ENCODE peak calls at places on chromosomes 4 and X, in eight cellular contexts. A is NCI-H1436; I is kidney epithelial cell; C is activated CD8-positive, alpha-beta memory T cell treated with anti-CD3 and anti-CD28 coated beads, Interleukin-2, amount 50 U/mL, for 48 hours; Z is left ventricle myocardium inferior; N is heart right ventricle; G is neural progenitor cell; Q is HCEC 1CT. R is an unnamed sample.

GRCh38 chr4:172619218-172619617 is 549.4 kb upstream of the GALNT7 start:
- DNase-seq in Q (no peak), A (no peak), N (no peak), I (no peak), Z (no peak), C (no peak), G (no peak), R (no peak)

GRCh38 chr4:15938182-15938581 is 358 bp downstream of the FGFBP1 start:
- DNase-seq in N (no peak), Q (no peak), C (no peak), G (peak), I (no peak), Z (no peak), A (no peak), R (no peak)

GRCh38 chr4:141375855-141376254 is 155.2 kb downstream of the ZNF330 start:
- DNase-seq in Q (peak), A (no peak), G (peak), Z (no peak), N (peak), I (peak), C (no peak), R (no peak)

GRCh38 chrX:47501226-47502071 is 18.4 kb upstream of the ZNF41 start:
- DNase-seq in C (no peak), N (no peak), Z (no peak), I (no peak), A (no peak), Q (peak), G (peak), R (no peak)

GRCh38 chr4:4673070-4673469 is 131.2 kb upstream of the STX18 start:
- DNase-seq in I (no peak), G (peak), N (no peak), Q (peak), A (no peak), Z (no peak), C (no peak), R (no peak)

GRCh38 chr4:76053730-76054129 is 17.9 kb upstream of the CXCL11 start:
- DNase-seq in G (no peak), N (no peak), C (no peak), A (no peak), Z (no peak), I (no peak), Q (no peak), R (no peak)

GRCh38 chrX:116480059-116480458 is 17.3 kb upstream of the CT83 start:
- DNase-seq in I (no peak), C (no peak), Z (no peak), G (no peak), A (no peak), Q (no peak), N (no peak), R (no peak)

GRCh38 chrX:12895856-12896255 is 10.6 kb upstream of the TLR8 start:
- DNase-seq in C (no peak), Q (no peak), Z (no peak), N (no peak), I (no peak), A (no peak), G (no peak), R (no peak)

GRCh38 chrX:114635986-114636385 is 52.1 kb downstream of the HTR2C start:
- DNase-seq in I (no peak), Q (no peak), N (no peak), C (no peak), A (no peak), G (peak), Z (no peak), R (no peak)

GRCh38 chr4:64497526-64497925 is 88.3 kb upstream of the TECRL start:
- DNase-seq in N (no peak), Q (no peak), C (no peak), Z (no peak), G (no peak), A (no peak), I (no peak), R (no peak)

GRCh38 chr4:47222276-47222675 is 190.9 kb downstream of the GABRB1 start:
- DNase-seq in Q (peak), I (no peak), G (no peak), C (no peak), Z (no peak), A (no peak), N (no peak), R (no peak)

GRCh38 chr4:179472164-179472563 is 2029.9 kb upstream of the AGA start:
- DNase-seq in Q (no peak), Z (no peak), A (no peak), G (no peak), C (no peak), I (no peak), N (no peak), R (no peak)

GRCh38 chrX:133399411-133399810 is 15.9 kb downstream of the GPC4 start:
- DNase-seq in N (no peak), C (no peak), I (no peak), Z (no peak), Q (no peak), G (no peak), A (no peak), R (no peak)

GRCh38 chr4:6509587-6509986 is 37.2 kb upstream of the PPP2R2C start:
- DNase-seq in A (no peak), I (no peak), G (no peak), C (no peak), Z (no peak), N (no peak), Q (peak), R (no peak)

GRCh38 chr4:118941149-118941548 is 52.5 kb downstream of the SYNPO2 start:
- DNase-seq in Q (peak), Z (no peak), I (no peak), G (no peak), N (peak), C (no peak), A (no peak), R (no peak)

GRCh38 chrX:538311-538710 is 92.3 kb upstream of the SHOX start:
- DNase-seq in Z (no peak), A (no peak), I (no peak), C (no peak), Q (no peak), G (no peak), N (no peak), R (no peak)

GRCh38 chr4:176404591-176404990 is 84.8 kb downstream of the SPCS3 start:
- DNase-seq in A (no peak), Z (no peak), Q (peak), C (no peak), I (no peak), G (no peak), N (no peak), R (no peak)

GRCh38 chrX:17778984-17779383 is 41.7 kb downstream of the SCML1 start:
- DNase-seq in Q (no peak), Z (no peak), C (no peak), G (no peak), A (no peak), I (no peak), N (no peak), R (no peak)

GRCh38 chr4:97994765-97995465 is 148.4 kb downstream of the STPG2 start:
- DNase-seq in N (no peak), Z (no peak), Q (no peak), A (no peak), C (no peak), G (no peak), I (no peak), R (no peak)

GRCh38 chr4:6758732-6759131 is 23.8 kb upstream of the KIAA0232 start:
- DNase-seq in Z (no peak), G (no peak), N (no peak), Q (no peak), I (no peak), C (no peak), A (no peak), R (no peak)

GRCh38 chr4:128286474-128287158 is 997 bp downstream of the PGRMC2 start:
- DNase-seq in Z (no peak), Q (peak), N (no peak), I (no peak), C (no peak), G (peak), A (no peak), R (no peak)

GRCh38 chr4:170005472-170005871 is 20.7 kb downstream of the MFAP3L start:
- DNase-seq in C (no peak), G (no peak), A (no peak), Z (no peak), N (peak), Q (no peak), I (no peak), R (no peak)

GRCh38 chr4:85703098-85703497 is 228.1 kb downstream of the ARHGAP24 start:
- DNase-seq in I (no peak), C (no peak), Z (no peak), N (no peak), Q (peak), G (no peak), A (no peak), R (no peak)

GRCh38 chr4:1036976-1037810 is 25.8 kb downstream of the FGFRL1 start:
- DNase-seq in G (peak), I (no peak), N (no peak), A (no peak), Z (no peak), C (no peak), Q (no peak), R (no peak)

GRCh38 chr4:187268940-187269339 is 545.3 kb upstream of the FAT1 start:
- DNase-seq in Z (no peak), N (no peak), C (no peak), G (no peak), I (no peak), Q (peak), A (no peak), R (no peak)

GRCh38 chr4:69321153-69321729 is 41.0 kb downstream of the UGT2B28 start:
- DNase-seq in Q (no peak), I (no peak), Z (no peak), C (no peak), A (peak), N (no peak), G (no peak), R (no peak)

GRCh38 chrX:17552251-17552650 is 177.3 kb downstream of the NHS start:
- DNase-seq in Z (no peak), C (no peak), I (no peak), A (no peak), Q (peak), N (no peak), G (no peak), R (no peak)

GRCh38 chr4:157992038-157992706 is 180.7 kb downstream of the GASK1B start:
- DNase-seq in G (peak), N (peak), Q (peak), A (peak), I (no peak), C (no peak), Z (no peak), R (no peak)

GRCh38 chr4:88788424-88788823 is 90.8 kb upstream of the NAP1L5 start:
- DNase-seq in C (no peak), N (no peak), Z (no peak), G (no peak), I (no peak), A (no peak), Q (no peak), R (no peak)

GRCh38 chr4:72899621-72900020 is 169.9 kb downstream of the COX18 start:
- DNase-seq in N (no peak), I (no peak), A (no peak), Z (no peak), Q (no peak), G (no peak), C (no peak), R (no peak)

GRCh38 chr4:98919996-98920395 is 8.9 kb downstream of the EIF4E start:
- DNase-seq in C (no peak), Z (no peak), Q (no peak), I (no peak), N (no peak), G (no peak), A (no peak), R (no peak)